ENCODE peak calls at places on chromosomes 1 and 21, in five cellular contexts. C is ovary, E is esophagus squamous epithelium, J is breast epithelium, X is IMR-90. W is an unnamed sample.

GRCh38 chr1:150875197-150876110 is 945 bp downstream of the ARNT start:
- DNase-seq in C (peak), E (no peak), J (no peak), X (no peak), W (no peak)

GRCh38 chr1:40860706-40861226 is 1.4 kb downstream of the CITED4 start:
- DNase-seq in C (peak), E (no peak), J (no peak), X (no peak), W (no peak)

GRCh38 chr1:71586030-71586429 is 505.2 kb upstream of the ZRANB2 start:
- DNase-seq in C (no peak), E (no peak), J (no peak), X (no peak), W (no peak)

GRCh38 chr21:36587388-36587787 is 107.5 kb upstream of the CLDN14 start:
- DNase-seq in C (no peak), E (no peak), J (no peak), X (peak), W (no peak)

GRCh38 chr1:206469411-206469932 is 804 bp upstream of the IKBKE start:
- DNase-seq in C (no peak), E (no peak), J (no peak), X (no peak), W (no peak)

GRCh38 chr1:61053712-61054608 is 28.4 kb upstream of the NFIA start:
- DNase-seq in C (peak), E (no peak), J (no peak), X (no peak), W (no peak)

GRCh38 chr1:225514671-225515081 is 86.8 kb upstream of the LBR start:
- DNase-seq in C (no peak), E (no peak), J (no peak), X (no peak), W (no peak)

GRCh38 chr1:160777486-160778089 is 18.4 kb upstream of the LY9 start:
- DNase-seq in C (no peak), E (no peak), J (no peak), X (no peak), W (peak)

GRCh38 chr1:215005078-215005477 is 77.5 kb upstream of the KCNK2 start:
- DNase-seq in C (no peak), E (no peak), J (no peak), X (peak), W (no peak)

GRCh38 chr1:159851386-159851785 is 11.1 kb downstream of the VSIG8 start:
- DNase-seq in C (no peak), E (no peak), J (no peak), X (no peak), W (no peak)

GRCh38 chr1:236980673-236981072 is 23.6 kb downstream of the MT1HL1 start:
- DNase-seq in C (no peak), E (no peak), J (no peak), X (no peak), W (no peak)

GRCh38 chr1:43908858-43909257 is 24.7 kb upstream of the ARTN start:
- DNase-seq in C (no peak), E (no peak), J (no peak), X (no peak), W (no peak)

GRCh38 chr21:42400525-42400924 is 3.2 kb upstream of the UBASH3A start:
- DNase-seq in C (no peak), E (no peak), J (no peak), X (peak), W (no peak)

DNA sequence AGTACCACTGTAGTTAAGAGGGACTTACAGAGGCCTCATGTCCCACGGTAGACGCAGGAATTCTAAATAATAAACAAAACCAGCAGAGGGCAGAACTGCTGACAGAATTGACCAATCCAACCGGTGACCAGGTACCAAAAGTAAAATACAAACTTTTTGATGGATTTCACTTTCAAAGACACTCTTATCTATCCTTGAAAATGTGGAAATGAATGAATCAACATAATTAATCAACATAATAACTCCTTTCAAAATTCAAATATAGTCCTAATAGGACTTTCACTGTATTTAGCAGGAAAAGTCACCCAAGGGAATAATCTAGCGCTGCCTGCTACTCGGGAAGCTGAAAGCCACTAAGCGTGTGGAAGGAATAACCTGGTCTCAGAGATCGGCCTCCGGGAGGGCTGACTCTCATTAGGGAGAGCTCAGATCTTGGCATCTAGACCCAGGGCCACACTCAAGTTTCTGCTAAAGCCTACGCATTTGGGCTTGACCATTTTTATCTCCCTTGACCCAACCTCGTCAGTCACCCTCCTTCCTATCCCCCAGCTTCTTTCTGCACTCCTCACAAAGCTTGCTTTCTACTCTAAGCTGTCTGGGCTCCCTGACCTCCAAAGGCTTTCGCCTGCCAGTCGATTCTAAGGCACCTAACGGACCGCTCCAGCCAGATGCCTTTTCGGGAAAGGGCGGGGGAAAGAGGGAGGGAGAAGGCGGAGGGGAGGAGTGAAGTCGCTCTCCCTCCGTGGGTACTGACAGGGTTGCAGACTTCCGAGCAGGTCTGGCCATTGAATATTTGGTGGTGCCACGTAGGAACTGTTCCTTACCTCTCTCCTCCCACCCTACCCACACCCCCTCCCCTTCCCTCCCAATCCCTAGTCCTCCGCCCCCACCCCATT is 1.6 kb downstream of the COL11A1 start:
- DNase-seq in C (peak), E (no peak), J (no peak), X (peak), W (no peak)
- H3K4me3 ChIP-seq in C (peak), E (peak), J (peak), X (peak), W (peak)

GRCh38 chr1:31703431-31704260 is at the start of gene COL16A1:
- DNase-seq in C (peak), E (no peak), J (peak), X (peak), W (no peak)
- TF ChIP-seq POLR2A in C (peak), E (peak), J (peak), X (peak), W (no peak)

DNA sequence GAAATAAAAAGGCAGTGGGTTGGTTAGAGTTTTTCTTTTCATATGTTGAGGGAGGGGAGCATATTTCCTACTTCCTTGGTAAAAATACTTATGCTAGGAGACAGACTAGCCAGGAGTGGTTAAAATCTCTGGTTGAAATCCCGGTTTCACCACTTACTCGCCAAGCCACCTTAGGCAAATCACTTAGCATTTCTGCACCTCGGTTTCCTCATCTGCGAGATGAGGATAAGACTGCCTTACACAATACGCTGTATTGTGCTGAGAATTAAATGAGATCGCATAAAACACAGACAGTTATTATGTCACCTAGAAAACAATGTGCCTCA is 1.4 kb downstream of the IFFO2 start:
- DNase-seq in C (no peak), E (no peak), J (no peak), X (no peak), W (no peak)
- H3K4me3 ChIP-seq in C (peak), E (peak), J (peak), X (peak), W (peak)

GRCh38 chr1:42463906-42464305 is 820 bp downstream of the CCDC30 start:
- DNase-seq in C (no peak), E (no peak), J (no peak), X (no peak), W (no peak)

GRCh38 chr1:42466030-42466429 is 2.9 kb downstream of the CCDC30 start:
- DNase-seq in C (no peak), E (no peak), J (no peak), X (no peak), W (no peak)

GRCh38 chr1:42462828-42463763 is at the start of gene CCDC30:
- DNase-seq in C (peak), E (peak), J (peak), X (peak), W (peak)
- TF ChIP-seq POLR2A in C (no peak), E (no peak), J (no peak), X (no peak), W (no peak)

DNA sequence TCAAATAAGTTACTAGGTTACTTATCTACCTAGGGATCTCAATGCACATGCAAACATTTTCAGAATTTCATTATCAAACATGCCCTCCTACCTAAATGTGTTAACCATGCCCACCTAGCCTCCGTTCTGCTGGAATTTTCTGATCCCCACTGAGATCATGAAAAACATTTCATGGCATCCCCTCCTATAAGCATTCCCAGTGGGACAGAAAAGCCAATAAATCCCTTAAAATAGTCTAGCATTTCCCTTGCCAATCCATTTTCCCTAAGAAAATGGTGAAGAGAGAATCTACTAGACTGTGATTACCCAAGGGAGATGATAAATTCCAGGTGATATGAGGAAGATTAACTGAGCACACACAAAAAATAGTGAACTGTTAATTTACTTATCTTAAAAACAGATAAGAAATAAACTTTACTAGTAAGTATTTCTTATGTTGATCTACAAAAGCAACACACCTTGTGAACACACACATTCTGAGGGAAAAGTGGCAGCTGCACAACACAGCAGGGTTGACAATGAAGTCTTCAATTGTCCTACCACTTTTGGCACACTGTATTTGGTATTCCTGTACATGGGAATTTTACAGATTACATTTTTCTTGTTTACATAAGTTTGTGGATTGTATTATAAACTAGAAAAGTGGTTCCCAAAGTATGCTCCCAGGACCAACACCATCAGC is 49.6 kb downstream of the ARID4B start:
- DNase-seq in C (no peak), E (no peak), J (no peak), X (no peak), W (no peak)
- H3K4me3 ChIP-seq in C (no peak), E (no peak), J (no peak), X (no peak), W (no peak)

GRCh38 chr1:8629241-8630091 is 188.0 kb downstream of the RERE start:
- DNase-seq in C (no peak), E (no peak), J (no peak), X (peak), W (no peak)
- TF ChIP-seq POLR2A in C (no peak), E (no peak), J (no peak), X (no peak), W (no peak)

DNA sequence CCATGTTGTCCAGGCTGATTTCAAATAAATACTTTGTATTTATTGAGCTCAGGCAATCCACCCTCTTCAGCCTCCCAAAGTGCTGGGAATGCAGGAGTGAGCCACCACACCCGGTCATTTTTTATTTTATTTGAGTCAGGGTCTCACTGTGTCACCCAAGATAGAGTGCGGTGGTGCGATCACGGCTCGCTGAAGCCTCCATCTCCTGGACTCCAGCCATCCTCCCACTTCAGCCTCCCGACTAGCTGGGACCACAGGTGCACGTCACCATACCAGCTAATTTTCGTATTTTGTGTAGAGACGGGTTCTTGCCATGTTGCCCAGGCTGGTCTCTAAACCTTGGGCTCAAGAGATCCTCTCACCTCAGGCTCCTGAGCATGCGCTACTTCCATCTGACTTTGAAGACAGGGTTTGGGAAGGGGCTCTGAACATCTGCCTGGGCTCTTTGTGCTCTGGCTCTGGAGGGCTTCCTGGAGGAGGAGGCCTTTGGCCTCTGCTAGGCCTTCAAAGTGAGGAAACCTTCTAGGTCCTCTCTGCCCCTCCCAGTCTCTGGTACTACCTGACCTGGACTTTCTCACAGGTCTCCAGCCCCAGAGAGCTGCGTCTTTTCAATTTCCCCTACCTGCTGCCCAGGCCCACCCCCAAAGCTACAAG is 5.8 kb downstream of the HSPB7 start:
- DNase-seq in C (no peak), E (no peak), J (no peak), X (no peak), W (no peak)
- H3K4me3 ChIP-seq in C (no peak), E (peak), J (no peak), X (no peak), W (no peak)

GRCh38 chr1:54919367-54920359 is 32.7 kb upstream of the DHCR24 start:
- DNase-seq in C (no peak), E (no peak), J (no peak), X (no peak), W (no peak)
- TF ChIP-seq POLR2A in C (no peak), E (no peak), J (no peak), X (no peak), W (no peak)

DNA sequence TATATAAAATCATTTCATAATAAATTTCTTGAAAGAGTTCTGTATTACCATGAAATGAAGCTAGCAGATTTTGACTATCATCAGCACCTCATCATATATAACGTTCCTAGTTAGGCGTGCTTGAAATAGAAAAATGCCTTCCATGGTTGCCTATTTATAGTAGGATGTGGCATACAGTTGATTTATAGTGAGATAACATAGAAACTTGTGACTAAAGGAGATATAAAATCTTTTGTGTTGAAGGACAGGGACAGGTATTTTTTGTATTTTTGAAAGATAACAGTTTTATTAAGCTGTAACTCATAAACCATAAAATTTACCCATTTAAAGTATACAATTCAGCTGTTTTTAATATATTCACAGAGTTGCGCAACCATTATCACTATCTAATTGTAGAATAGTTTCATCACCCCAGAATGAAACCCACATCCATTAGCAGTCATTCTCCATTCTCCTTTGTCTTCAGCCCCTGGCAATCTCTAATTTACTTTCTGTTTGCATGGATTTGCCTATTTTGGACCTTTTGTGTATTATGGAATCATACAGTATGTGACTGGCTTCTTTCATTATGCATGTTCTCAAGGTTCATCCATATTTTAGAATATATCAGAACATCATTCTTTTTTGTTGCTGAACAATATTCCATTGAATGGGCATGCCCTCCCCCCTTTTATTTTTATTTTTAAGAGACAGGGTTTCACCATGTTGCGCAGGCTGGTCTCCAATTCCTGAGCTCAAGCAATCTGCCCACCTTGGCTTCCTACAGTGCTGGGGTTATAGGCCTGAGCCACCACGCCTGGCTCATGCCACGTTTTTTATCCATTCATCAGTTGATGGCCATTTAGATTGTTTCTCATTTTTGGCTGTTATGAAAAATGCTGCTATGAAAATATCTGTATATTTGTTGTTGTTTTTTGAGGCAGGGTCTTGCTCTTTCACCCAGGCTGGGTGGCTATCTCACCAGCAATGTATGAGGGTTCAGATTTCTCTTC is 19.5 kb downstream of the SPEN start:
- DNase-seq in C (no peak), E (no peak), J (no peak), X (no peak), W (no peak)
- H3K4me3 ChIP-seq in C (no peak), E (no peak), J (no peak), X (no peak), W (no peak)